ENCODE peak calls at places on chromosomes 12 and 14, in nine cellular contexts. J, O, K, S, Q, E, V, F and W are unnamed samples. For H3K9me3 and H3K4me1, the result is how much of the 10 kb centered on the place peaks cover.

GRCh38 chr12:23767834-23768233 is 181.6 kb downstream of the SOX5 start:
- DNase-seq in O (no peak), E (no peak), V (no peak), K (no peak), S (no peak), F (no peak), Q (no peak), J (no peak), W (no peak)

GRCh38 chr12:125861299-125862281 is 796.4 kb downstream of the AACS start:
- DNase-seq in O (peak), F (peak), S (no peak), K (peak), Q (peak), E (no peak), V (peak), J (peak), W (peak)

GRCh38 chr12:1576410-1577240 is 17.8 kb downstream of the FBXL14 start:
- DNase-seq in Q (peak), O (peak), J (no peak), E (peak), S (no peak), F (peak), K (no peak), V (peak), W (no peak)

GRCh38 chr12:88544991-88545684 is 35.1 kb downstream of the KITLG start:
- DNase-seq in V (no peak), O (no peak), E (no peak), S (no peak), F (no peak), K (no peak), Q (no peak), J (no peak), W (no peak)

GRCh38 chr12:39619316-39619659 is 315 bp downstream of the ABCD2 start:
- DNase-seq in K (no peak), J (no peak), Q (no peak), V (no peak), E (no peak), S (no peak), O (no peak), F (no peak), W (no peak)

GRCh38 chr12:125079943-125080645 is 14.9 kb downstream of the AACS start:
- DNase-seq in E (no peak), V (peak), F (peak), S (no peak), Q (no peak), O (no peak), K (no peak), J (no peak), W (no peak)

GRCh38 chr12:58148405-58148804 is 207.0 kb downstream of the ATP23 start:
- DNase-seq in E (no peak), Q (no peak), J (no peak), S (no peak), F (no peak), K (no peak), O (no peak), V (no peak), W (no peak)

GRCh38 chr12:8953773-8954402 is 4.4 kb upstream of the M6PR start:
- DNase-seq in F (no peak), O (no peak), K (no peak), V (no peak), S (no peak), E (no peak), J (no peak), Q (no peak), W (no peak)

GRCh38 chr14:74893614-74894091 is 11.9 kb downstream of the DLST start:
- DNase-seq in V (no peak), F (no peak), E (no peak), J (no peak), K (no peak), Q (no peak), S (no peak), O (no peak), W (no peak)

GRCh38 chr14:21526672-21527319 is 650 bp upstream of the SALL2 start:
- DNase-seq in J (no peak), V (no peak), Q (no peak), F (no peak), E (peak), K (no peak), O (no peak), S (no peak), W (no peak)

GRCh38 chr12:19125325-19125724 is 4.2 kb upstream of the PLEKHA5 start:
- DNase-seq in E (no peak), S (no peak), O (no peak), K (no peak), J (no peak), V (no peak), Q (no peak), F (no peak), W (no peak)

GRCh38 chr12:82187595-82187994 is 170.6 kb downstream of the CCDC59 start:
- DNase-seq in F (no peak), Q (no peak), K (no peak), J (no peak), E (no peak), S (no peak), V (no peak), O (no peak), W (no peak)

GRCh38 chr14:71143391-71144290 is 236.4 kb downstream of the PCNX1 start:
- DNase-seq in K (no peak), V (no peak), J (no peak), Q (peak), E (no peak), F (no peak), O (no peak), S (no peak), W (no peak)

GRCh38 chr14:98189521-98189920 is 1082.5 kb downstream of the BCL11B start:
- DNase-seq in K (no peak), S (no peak), V (no peak), J (no peak), F (no peak), O (no peak), Q (no peak), E (no peak), W (no peak)

GRCh38 chr14:46985529-46986137 is 334.1 kb upstream of the RPL10L start:
- DNase-seq in V (no peak), E (no peak), J (no peak), F (no peak), Q (no peak), O (no peak), S (no peak), K (no peak), W (no peak)

GRCh38 chr14:56129941-56130340 is 11.7 kb downstream of the PELI2 start:
- DNase-seq in K (peak), E (no peak), O (no peak), F (peak), J (no peak), S (no peak), Q (no peak), V (peak), W (no peak)

GRCh38 chr14:69948311-69948710 is 69.1 kb downstream of the SMOC1 start:
- DNase-seq in S (no peak), K (no peak), V (no peak), O (no peak), J (no peak), F (no peak), Q (no peak), E (no peak), W (peak)

GRCh38 chr14:68210729-68211299 is 391.2 kb downstream of the RAD51B start:
- DNase-seq in K (no peak), J (no peak), V (peak), E (peak), Q (peak), F (no peak), S (no peak), O (no peak), W (no peak)

GRCh38 chr14:52391866-52392600 is 77.9 kb downstream of the PTGER2 start:
- DNase-seq in Q (no peak), V (no peak), F (no peak), O (no peak), E (no peak), J (no peak), K (no peak), S (no peak), W (no peak)

GRCh38 chr12:108833757-108834472 is 23.5 kb downstream of the SSH1 start:
- DNase-seq in K (no peak), J (no peak), V (peak), Q (peak), E (no peak), O (peak), F (peak), S (no peak), W (peak)

GRCh38 chr14:85991156-85991555 is 461.2 kb downstream of the FLRT2 start:
- DNase-seq in E (no peak), S (no peak), V (no peak), K (no peak), Q (no peak), O (no peak), J (no peak), F (no peak), W (no peak)
- H3K9me3 ChIP-seq in E (under half), S (under half), V (under half), K (under half), Q (under half), O (under half), J (under half), F (under half), W (under half)

DNA sequence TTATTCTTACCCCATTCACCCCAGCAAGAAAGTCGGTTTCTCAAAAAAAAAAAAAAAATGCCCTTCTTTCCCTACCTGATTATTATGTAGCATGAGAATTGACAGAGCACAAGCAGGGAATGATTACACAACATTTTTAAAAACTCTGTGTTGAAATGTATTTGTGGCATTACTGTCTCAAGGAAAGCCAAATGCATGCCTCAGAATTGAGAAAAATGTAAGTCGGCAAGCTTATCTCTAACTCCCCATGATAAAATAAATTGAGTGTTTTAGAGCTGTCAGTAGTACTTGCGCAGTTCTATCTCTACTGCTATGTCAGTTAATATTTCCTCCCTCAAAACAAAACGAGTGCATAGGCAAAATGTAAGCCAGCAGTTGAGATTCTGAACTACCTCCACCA is 25.7 kb downstream of the ANO4 start:
- DNase-seq in J (no peak), E (no peak), K (no peak), Q (no peak), V (no peak), S (no peak), O (no peak), F (no peak), W (no peak)
- H3K4me1 ChIP-seq in J (under half), E (under half), K (under half), Q (under half), V (under half), S (under half), O (under half), F (under half), W (under half)

GRCh38 chr12:51388066-51388799 is 3.0 kb downstream of the GALNT6 start:
- DNase-seq in F (no peak), V (no peak), E (no peak), J (no peak), O (peak), S (no peak), K (no peak), Q (peak), W (no peak)
- H3K4me3 ChIP-seq in F (no peak), V (no peak), E (no peak), J (no peak), O (no peak), S (no peak), K (no peak), Q (no peak), W (no peak)

DNA sequence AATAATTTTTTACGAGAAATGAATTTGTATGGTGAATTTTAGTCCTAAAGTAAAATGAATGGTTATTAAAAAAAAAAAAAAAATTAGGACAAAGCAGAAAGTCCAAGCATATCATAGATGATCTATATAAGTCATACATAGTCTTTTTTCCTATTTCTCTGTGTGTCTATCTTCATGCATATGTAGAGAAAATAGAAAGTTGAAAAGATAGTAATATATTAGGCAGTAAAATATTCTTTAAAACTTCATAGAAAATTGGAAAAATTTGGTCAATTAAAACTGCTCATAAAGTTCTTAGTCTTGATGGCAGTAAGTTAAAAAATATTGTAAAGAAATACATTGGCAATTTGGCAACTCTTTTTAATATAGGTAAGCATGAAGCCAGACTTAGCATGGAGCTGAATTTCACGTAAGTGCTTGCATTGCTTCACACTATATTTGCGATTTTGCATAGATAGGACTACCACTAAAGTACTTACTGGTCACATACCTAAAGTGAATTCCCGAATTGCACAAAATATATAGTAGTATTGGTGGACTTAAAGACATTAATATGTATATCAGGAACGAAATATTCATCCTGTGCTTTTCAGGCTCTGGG is 303.8 kb downstream of the IPO8 start:
- DNase-seq in V (no peak), O (no peak), J (no peak), S (no peak), E (no peak), Q (no peak), F (no peak), K (no peak), W (no peak)
- H3K9me3 ChIP-seq in V (under half), O (under half), J (under half), S (under half), E (under half), Q (under half), F (under half), K (under half), W (under half)

GRCh38 chr12:62282375-62282774 is 22.2 kb downstream of the USP15 start:
- DNase-seq in S (no peak), Q (no peak), V (no peak), E (no peak), O (no peak), F (no peak), J (no peak), K (no peak), W (no peak)
- H3K4me1 ChIP-seq in S (under half), Q (under half), V (under half), E (under half), O (under half), F (under half), J (half or more), K (under half), W (under half)

GRCh38 chr12:92142251-92142896 is 3.3 kb downstream of the BTG1 start:
- DNase-seq in V (no peak), S (no peak), O (no peak), E (no peak), J (no peak), F (no peak), Q (no peak), K (no peak), W (no peak)
- H3K4me3 ChIP-seq in V (peak), S (peak), O (peak), E (peak), J (peak), F (peak), Q (peak), K (peak), W (peak)

DNA sequence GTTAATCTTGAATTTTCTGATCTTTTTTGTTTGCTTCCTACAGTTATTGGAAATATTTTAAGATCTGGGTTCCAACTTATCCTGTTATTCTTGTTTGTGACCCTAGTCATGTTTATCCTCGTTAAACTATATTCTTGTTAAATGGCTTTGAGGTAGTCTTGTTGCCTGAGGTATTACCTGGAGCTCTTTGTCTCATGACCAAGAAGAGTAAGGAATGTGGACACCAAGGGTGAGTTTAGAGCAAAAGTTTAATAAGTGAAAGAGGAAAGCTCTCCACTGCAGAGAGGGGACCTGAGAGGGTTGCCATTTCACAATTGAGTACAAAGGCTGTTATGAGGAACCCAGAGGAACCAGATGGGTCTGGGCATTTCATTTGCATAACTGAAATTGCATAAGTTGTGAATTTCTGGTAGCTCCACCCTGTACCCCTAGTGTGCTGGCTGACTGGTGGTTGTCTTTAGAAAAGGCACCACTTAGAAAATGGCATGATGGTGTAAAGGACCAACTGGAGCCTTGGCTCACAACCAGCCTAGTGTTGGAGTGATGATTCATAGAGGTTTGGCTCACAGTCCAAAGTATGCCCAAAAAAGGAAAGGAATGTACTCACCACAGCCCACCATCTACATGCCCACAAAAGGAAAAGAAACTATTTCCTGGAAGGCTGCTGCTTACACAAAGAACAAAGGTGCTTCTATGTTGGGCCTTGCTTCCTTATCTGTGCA is 36.7 kb upstream of the RESF1 start:
- DNase-seq in F (no peak), V (no peak), O (no peak), Q (no peak), K (no peak), E (no peak), S (no peak), J (no peak), W (no peak)
- H3K9me3 ChIP-seq in F (under half), V (under half), O (under half), Q (under half), K (under half), E (under half), S (under half), J (under half), W (under half)

DNA sequence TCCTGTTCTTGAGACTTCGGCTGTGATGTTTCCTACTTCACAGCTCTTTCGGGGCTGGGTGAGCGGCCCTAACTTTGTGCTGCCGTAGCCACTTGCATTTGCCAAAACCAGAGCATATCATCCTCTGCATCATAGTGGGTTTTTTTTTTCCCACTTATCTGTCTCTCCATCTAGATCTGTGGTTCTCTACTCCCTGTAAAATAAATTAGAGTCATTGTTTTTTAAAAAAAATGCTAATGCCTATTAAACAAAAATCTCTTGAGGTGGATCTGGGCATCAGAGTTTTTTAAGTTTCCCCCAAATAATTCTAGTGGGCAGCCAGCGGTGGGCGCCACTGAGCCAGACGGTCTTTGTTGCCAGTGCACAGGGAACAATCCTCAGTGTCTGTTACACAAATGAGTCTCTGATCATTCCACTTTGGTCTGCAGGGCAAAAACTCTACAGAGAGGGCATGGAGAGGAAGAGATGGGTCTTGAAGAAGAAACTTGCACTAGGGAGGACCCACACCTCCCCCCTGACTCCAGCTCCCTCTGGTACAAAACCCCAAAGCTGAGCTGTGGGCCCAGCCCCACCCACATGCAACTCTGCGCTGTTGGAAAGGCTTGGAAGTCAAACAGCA is 62.4 kb upstream of the BCL2L14 start:
- DNase-seq in Q (no peak), J (no peak), K (no peak), S (no peak), O (no peak), V (no peak), F (no peak), E (no peak), W (no peak)
- H3K4me1 ChIP-seq in Q (under half), J (under half), K (under half), S (under half), O (under half), V (under half), F (under half), E (under half), W (under half)